ENCODE peak calls at places on chromosomes 12 and 14, in six cellular contexts. V, X, U, Y, G and C are unnamed samples.

GRCh38 chr14:75514673-75515630 is 7.3 kb upstream of the BATF start:
- DNase-seq in X (peak; percentile 41), V (no peak), U (no peak), G (no peak), Y (no peak), C (no peak)

GRCh38 chr12:89709994-89710872 is 1.6 kb upstream of the ATP2B1 start:
- DNase-seq in Y (no peak), U (peak; percentile 26), X (no peak), V (no peak), G (peak; percentile 67), C (peak; percentile 21)

GRCh38 chr14:21057803-21058675 is at the start of gene RNASE8:
- DNase-seq in X (no peak), Y (no peak), U (no peak), G (no peak), V (no peak), C (no peak)

GRCh38 chr12:93183940-93184663 is 193.6 kb upstream of the NUDT4 start:
- DNase-seq in G (no peak), V (peak; percentile 51), Y (no peak), X (peak; percentile 63), U (no peak), C (no peak)

GRCh38 chr12:57107456-57107855 is 3.7 kb downstream of the STAT6 start:
- DNase-seq in X (no peak), Y (no peak), V (peak; percentile 43), G (no peak), U (no peak), C (no peak)

GRCh38 chr12:58405363-58405762 is 464.0 kb downstream of the ATP23 start:
- DNase-seq in X (no peak), U (no peak), Y (no peak), G (no peak), V (no peak), C (no peak)

GRCh38 chr14:56590535-56590951 is 10.9 kb downstream of the TMEM260 start:
- DNase-seq in V (peak; percentile 88), X (no peak), U (no peak), G (no peak), Y (peak; percentile 42), C (no peak)

GRCh38 chr12:52370906-52371608 is 3.8 kb upstream of the KRT85 start:
- DNase-seq in V (no peak), U (no peak), G (no peak), X (peak; percentile 72), Y (no peak), C (no peak)

GRCh38 chr14:76837524-76837923 is 11.3 kb downstream of the LRRC74A start:
- DNase-seq in X (no peak), U (no peak), G (no peak), V (no peak), Y (no peak), C (no peak)
- H3K27ac ChIP-seq in X (no peak overlapping the region), U (no peak overlapping the region), G (no peak overlapping the region), V (no peak overlapping the region), Y (no peak overlapping the region), C (no peak overlapping the region)

GRCh38 chr12:28540324-28540714 is 350.1 kb downstream of the CCDC91 start:
- DNase-seq in X (no peak), V (no peak), Y (no peak), G (no peak), U (no peak), C (no peak)

GRCh38 chr12:28539691-28540323 is 349.6 kb downstream of the CCDC91 start:
- DNase-seq in X (no peak), G (no peak), V (no peak), U (peak; percentile 57), Y (no peak), C (no peak)

GRCh38 chr12:28537474-28537873 is 347.2 kb downstream of the CCDC91 start:
- DNase-seq in Y (no peak), V (no peak), U (no peak), X (no peak), G (no peak), C (no peak)

GRCh38 chr12:28543021-28543890 is 353.0 kb downstream of the CCDC91 start:
- DNase-seq in U (no peak), G (no peak), X (peak; percentile 17), Y (no peak), V (no peak), C (no peak)
- H3K27ac ChIP-seq in U (no peak overlapping the region), G (no peak overlapping the region), X (no peak overlapping the region), Y (no peak overlapping the region), V (no peak overlapping the region), C (no peak overlapping the region)

GRCh38 chr12:54159549-54159948 is 29.2 kb downstream of the SMUG1 start:
- DNase-seq in G (no peak), Y (no peak), U (no peak), V (no peak), X (no peak), C (no peak)

GRCh38 chr12:54158581-54158980 is 30.2 kb downstream of the SMUG1 start:
- DNase-seq in V (no peak), U (no peak), G (no peak), Y (no peak), X (no peak), C (no peak)

GRCh38 chr12:54160807-54161480 is 27.8 kb downstream of the SMUG1 start:
- DNase-seq in X (no peak), V (no peak), G (no peak), U (no peak), Y (no peak), C (no peak)

GRCh38 chr12:54160050-54160449 is 28.7 kb downstream of the SMUG1 start:
- DNase-seq in X (no peak), U (no peak), Y (no peak), G (no peak), V (no peak), C (no peak)

DNA sequence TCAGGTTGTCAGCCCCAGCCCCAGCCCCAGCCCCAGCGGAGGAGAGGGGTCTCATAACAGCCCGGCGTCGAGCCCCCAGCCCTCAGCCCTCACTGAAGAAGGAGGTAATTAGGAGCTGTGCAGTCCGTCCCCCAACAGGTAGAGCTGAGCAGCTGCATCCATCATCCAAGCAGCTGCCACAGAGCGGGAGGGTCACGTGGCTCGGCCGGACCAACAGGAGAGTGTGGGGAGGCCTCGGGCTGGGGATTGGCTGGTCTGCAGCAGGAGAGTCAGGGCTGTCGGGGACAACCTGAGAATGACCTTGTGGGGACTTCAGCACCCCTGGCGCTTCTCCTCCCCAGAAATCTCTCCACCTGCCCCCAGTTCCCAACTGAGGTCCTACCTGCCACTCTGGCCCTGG is 29.6 kb downstream of the SMUG1 start:
- DNase-seq in X (no peak), U (no peak), G (no peak), Y (no peak), V (peak; percentile 51), C (no peak)
- H3K27ac ChIP-seq in X (no peak overlapping the region), U (no peak overlapping the region), G (no peak overlapping the region), Y (no peak overlapping the region), V (no peak overlapping the region), C (no peak overlapping the region)

DNA sequence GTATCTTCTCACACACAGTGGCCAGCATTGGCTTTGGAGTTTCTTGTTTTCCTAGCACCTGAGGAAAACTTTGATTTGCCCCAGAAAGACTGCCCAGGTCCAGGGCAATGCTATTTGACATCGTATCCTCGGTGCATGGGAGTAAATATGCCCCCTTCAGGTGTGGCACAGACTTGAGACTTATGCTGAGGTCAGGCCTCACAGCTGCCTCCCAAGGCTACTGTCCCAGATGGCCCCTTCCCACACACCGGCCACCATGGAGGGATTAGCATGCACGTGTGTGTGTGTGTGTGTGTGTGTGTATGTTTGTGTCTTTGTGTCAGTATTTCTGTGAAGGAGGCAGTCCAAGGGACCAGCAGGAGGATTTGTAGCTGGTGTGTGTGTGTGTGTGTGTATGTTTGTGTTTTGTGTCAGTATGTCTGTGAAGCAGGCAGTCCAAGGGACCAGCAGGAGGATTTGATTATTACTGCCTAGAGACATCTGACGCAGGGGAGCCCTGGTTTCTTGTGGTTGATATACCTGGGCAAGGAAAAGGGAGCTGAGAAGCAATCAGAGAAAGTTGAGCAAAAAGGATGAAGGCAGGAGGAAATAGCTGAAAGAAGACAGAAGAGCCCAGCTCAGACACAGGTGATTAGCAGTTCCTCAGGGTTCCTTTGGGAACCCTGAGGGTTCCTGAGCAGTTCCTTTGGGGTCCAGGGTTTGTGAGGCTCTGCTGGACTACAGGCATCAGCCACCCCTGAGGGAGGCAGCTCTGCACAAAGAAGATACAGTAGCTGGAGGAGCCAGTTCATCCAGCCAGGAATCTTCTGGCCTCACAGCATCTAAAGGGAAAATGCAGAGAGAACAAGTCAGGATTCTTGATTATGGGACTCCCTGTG is 42.2 kb downstream of the COX16 start:
- DNase-seq in V (no peak), Y (no peak), X (no peak), G (peak; percentile 91), U (no peak), C (no peak)
- H3K27ac ChIP-seq in V (no peak overlapping the region), Y (no peak overlapping the region), X (no peak overlapping the region), G (peak overlapping the region; percentile 44), U (no peak overlapping the region), C (no peak overlapping the region)